ENCODE peak calls at places on chromosomes 13 and 19, in five cellular contexts. One of them, this sample, is unnamed. For H3K4me1, the result is how much of the 10 kb centered on the place peaks cover.

GRCh38 chr19:37725181-37725580 is 5.6 kb upstream of the ZNF607 start:
- DNase-seq in psoas muscle: no peak
- DNase-seq in lung: no peak
- DNase-seq in RWPE2: no peak
- DNase-seq in CD8-positive, alpha-beta memory T cell: no peak
- DNase-seq in this sample: peak

GRCh38 chr19:55366790-55367189 is 3.5 kb downstream of the IL11 start:
- DNase-seq in psoas muscle: no peak
- DNase-seq in lung: no peak
- DNase-seq in RWPE2: no peak
- DNase-seq in CD8-positive, alpha-beta memory T cell: no peak
- DNase-seq in this sample: no peak

GRCh38 chr19:41367848-41368301 is 3.9 kb upstream of the B9D2 start:
- DNase-seq in psoas muscle: no peak
- DNase-seq in lung: no peak
- DNase-seq in RWPE2: no peak
- DNase-seq in CD8-positive, alpha-beta memory T cell: no peak
- DNase-seq in this sample: no peak

GRCh38 chr13:46345400-46345799 is 41.7 kb downstream of the RUBCNL start:
- DNase-seq in psoas muscle: no peak
- DNase-seq in lung: no peak
- DNase-seq in RWPE2: no peak
- DNase-seq in CD8-positive, alpha-beta memory T cell: no peak
- DNase-seq in this sample: no peak

GRCh38 chr13:91349992-91350911 is 2.8 kb downstream of the MIR17HG start:
- DNase-seq in psoas muscle: no peak
- DNase-seq in lung: no peak
- DNase-seq in RWPE2: no peak
- DNase-seq in CD8-positive, alpha-beta memory T cell: no peak
- DNase-seq in this sample: no peak

GRCh38 chr13:79549355-79550106 is 68.6 kb downstream of the NDFIP2 start:
- DNase-seq in psoas muscle: no peak
- DNase-seq in lung: no peak
- DNase-seq in RWPE2: no peak
- DNase-seq in CD8-positive, alpha-beta memory T cell: no peak
- DNase-seq in this sample: no peak

GRCh38 chr13:22549126-22549525 is 631.7 kb upstream of the SGCG start:
- DNase-seq in psoas muscle: no peak
- DNase-seq in lung: no peak
- DNase-seq in RWPE2: no peak
- DNase-seq in CD8-positive, alpha-beta memory T cell: no peak
- DNase-seq in this sample: no peak

GRCh38 chr19:42075364-42075615 is 676 bp upstream of the ZNF574 start:
- DNase-seq in psoas muscle: no peak
- DNase-seq in lung: no peak
- DNase-seq in RWPE2: no peak
- DNase-seq in CD8-positive, alpha-beta memory T cell: no peak
- DNase-seq in this sample: no peak

GRCh38 chr19:591099-591958 is 1.6 kb downstream of the HCN2 start:
- DNase-seq in psoas muscle: no peak
- DNase-seq in lung: no peak
- DNase-seq in RWPE2: no peak
- DNase-seq in CD8-positive, alpha-beta memory T cell: no peak
- DNase-seq in this sample: peak

GRCh38 chr13:23618341-23618740 is 48.1 kb downstream of the TNFRSF19 start:
- DNase-seq in psoas muscle: no peak
- DNase-seq in lung: no peak
- DNase-seq in RWPE2: no peak
- DNase-seq in CD8-positive, alpha-beta memory T cell: no peak
- DNase-seq in this sample: no peak

GRCh38 chr13:44420376-44421220 is 47.0 kb downstream of the SERP2 start:
- DNase-seq in psoas muscle: no peak
- DNase-seq in lung: no peak
- DNase-seq in RWPE2: no peak
- DNase-seq in CD8-positive, alpha-beta memory T cell: no peak
- DNase-seq in this sample: no peak

GRCh38 chr19:1487576-1488281 is 2.4 kb downstream of the PCSK4 start:
- DNase-seq in psoas muscle: peak
- DNase-seq in lung: no peak
- DNase-seq in RWPE2: no peak
- DNase-seq in CD8-positive, alpha-beta memory T cell: no peak
- DNase-seq in this sample: no peak

GRCh38 chr13:51276684-51277083 is 54.5 kb downstream of the FAM124A start:
- DNase-seq in psoas muscle: no peak
- DNase-seq in lung: no peak
- DNase-seq in RWPE2: no peak
- DNase-seq in CD8-positive, alpha-beta memory T cell: no peak
- DNase-seq in this sample: no peak

GRCh38 chr13:113989585-113990300 is 15.9 kb upstream of the C13orf46 start:
- DNase-seq in psoas muscle: no peak
- DNase-seq in lung: no peak
- DNase-seq in RWPE2: peak
- DNase-seq in CD8-positive, alpha-beta memory T cell: no peak
- DNase-seq in this sample: no peak

GRCh38 chr19:29831686-29832085 is 19.9 kb downstream of the CCNE1 start:
- DNase-seq in psoas muscle: no peak
- DNase-seq in lung: no peak
- DNase-seq in RWPE2: no peak
- DNase-seq in CD8-positive, alpha-beta memory T cell: no peak
- DNase-seq in this sample: no peak
- H3K27ac ChIP-seq in psoas muscle: no peak
- H3K27ac ChIP-seq in lung: no peak
- H3K27ac ChIP-seq in RWPE2: no peak
- H3K27ac ChIP-seq in CD8-positive, alpha-beta memory T cell: no peak
- H3K27ac ChIP-seq in this sample: no peak

DNA sequence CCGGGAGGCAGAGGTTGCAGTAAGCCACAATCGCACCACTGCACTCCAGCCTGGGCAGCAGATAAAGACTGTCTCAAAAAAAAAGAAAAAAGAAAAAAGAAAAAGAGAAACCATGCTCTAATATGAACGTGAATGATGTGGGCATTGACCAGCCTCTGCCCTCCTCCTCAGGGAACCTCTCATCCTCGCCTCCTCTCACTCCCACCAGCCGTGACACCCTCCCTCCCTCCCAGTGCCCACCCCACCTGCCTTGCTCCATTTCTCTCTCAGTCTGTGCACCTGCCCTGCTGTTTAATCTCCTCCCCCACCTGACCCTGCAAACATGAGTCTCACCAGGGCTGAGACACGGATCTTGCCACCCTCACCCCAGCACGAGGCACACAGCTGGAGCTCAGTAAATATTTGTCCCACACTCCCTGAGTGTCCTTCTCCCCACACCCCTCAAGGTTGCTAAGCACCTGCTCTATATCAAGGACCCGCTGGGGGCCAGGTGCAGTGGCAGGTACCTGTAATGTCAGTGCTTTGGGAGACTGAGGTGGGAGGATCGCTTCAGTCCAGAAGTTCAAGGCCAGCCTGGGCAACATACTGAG is 7.5 kb upstream of the BCAT2 start:
- DNase-seq in psoas muscle: no peak
- DNase-seq in lung: peak
- DNase-seq in RWPE2: no peak
- DNase-seq in CD8-positive, alpha-beta memory T cell: no peak
- DNase-seq in this sample: no peak
- H3K4me1 ChIP-seq in psoas muscle: under half
- H3K4me1 ChIP-seq in lung: under half
- H3K4me1 ChIP-seq in RWPE2: under half
- H3K4me1 ChIP-seq in CD8-positive, alpha-beta memory T cell: under half
- H3K4me1 ChIP-seq in this sample: under half

DNA sequence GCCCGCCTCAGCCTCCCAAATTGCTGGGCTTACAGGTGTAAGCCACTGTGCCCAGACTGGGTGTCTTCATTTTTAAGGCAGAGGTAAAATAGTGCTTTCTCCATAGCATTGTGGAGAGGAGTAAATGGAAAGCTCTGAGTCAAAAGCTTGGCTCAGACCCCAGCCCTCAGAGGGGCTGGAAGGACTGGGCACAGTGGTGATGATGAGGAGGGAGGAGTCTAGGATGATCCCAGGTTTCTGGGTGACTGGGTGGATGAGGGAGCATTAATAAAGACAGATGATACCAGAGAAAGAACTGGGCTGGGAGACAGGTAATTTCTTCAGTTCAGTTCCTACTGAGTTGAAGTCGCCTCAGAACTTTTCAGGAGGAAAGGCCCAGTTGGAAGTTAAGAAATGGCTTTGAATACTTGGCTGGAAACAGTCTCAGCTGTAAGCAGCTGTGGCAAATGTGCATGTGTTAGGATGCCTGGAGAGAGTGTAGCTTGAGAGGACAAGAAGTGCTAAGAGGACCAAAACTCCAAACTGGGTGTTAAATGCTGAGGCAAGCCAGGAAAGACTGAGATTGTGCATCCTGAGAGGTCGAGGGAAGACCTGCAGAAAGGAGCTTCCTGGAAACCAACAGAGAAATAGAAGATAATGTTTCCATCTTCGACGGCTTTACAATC is 37.1 kb upstream of the MEDAG start:
- DNase-seq in psoas muscle: no peak
- DNase-seq in lung: no peak
- DNase-seq in RWPE2: no peak
- DNase-seq in CD8-positive, alpha-beta memory T cell: no peak
- DNase-seq in this sample: no peak
- H3K4me3 ChIP-seq in psoas muscle: no peak
- H3K4me3 ChIP-seq in lung: no peak
- H3K4me3 ChIP-seq in RWPE2: no peak
- H3K4me3 ChIP-seq in CD8-positive, alpha-beta memory T cell: no peak
- H3K4me3 ChIP-seq in this sample: no peak

GRCh38 chr13:103168901-103169508 is 102.8 kb upstream of the SLC10A2 start:
- DNase-seq in psoas muscle: no peak
- DNase-seq in lung: no peak
- DNase-seq in RWPE2: no peak
- DNase-seq in CD8-positive, alpha-beta memory T cell: no peak
- DNase-seq in this sample: no peak
- H3K27ac ChIP-seq in psoas muscle: no peak
- H3K27ac ChIP-seq in lung: no peak
- H3K27ac ChIP-seq in RWPE2: no peak
- H3K27ac ChIP-seq in CD8-positive, alpha-beta memory T cell: no peak
- H3K27ac ChIP-seq in this sample: no peak

DNA sequence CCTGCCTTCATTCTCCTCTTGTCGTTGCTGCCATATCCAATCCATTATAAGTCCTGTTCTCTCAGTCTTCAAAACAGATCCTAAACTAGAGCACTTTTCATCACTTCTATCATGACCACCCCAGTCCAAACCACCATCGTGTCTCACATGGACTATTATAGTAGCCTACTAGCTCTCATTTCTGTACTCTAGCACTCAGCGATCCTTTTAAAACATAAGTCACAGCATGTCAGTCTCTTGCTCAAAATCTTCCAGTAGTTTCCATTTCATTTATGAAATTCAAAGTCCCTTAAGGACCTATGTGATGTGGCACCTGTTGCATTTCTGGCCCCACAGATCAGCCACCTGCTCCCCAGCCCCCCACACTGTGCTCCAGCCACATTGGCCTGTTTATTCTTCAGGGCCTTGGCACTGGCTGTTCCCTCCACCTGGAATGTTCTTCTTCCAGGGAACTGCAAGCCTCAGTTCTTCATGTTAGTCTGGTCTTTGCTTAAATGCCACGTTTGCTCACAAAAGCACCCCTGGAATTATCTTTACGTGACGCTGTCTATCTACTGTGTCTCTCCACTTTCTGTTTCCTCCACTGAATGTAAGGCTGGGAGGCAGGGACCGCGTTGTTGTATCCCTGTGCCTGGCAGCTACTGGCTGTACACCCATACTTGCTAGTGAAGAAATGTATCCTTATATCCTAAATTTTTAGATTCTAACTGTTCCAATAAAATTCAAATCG is 64.3 kb downstream of the MBNL2 start:
- DNase-seq in psoas muscle: no peak
- DNase-seq in lung: no peak
- DNase-seq in RWPE2: no peak
- DNase-seq in CD8-positive, alpha-beta memory T cell: no peak
- DNase-seq in this sample: no peak
- H3K4me1 ChIP-seq in psoas muscle: half or more
- H3K4me1 ChIP-seq in lung: under half
- H3K4me1 ChIP-seq in RWPE2: under half
- H3K4me1 ChIP-seq in CD8-positive, alpha-beta memory T cell: under half
- H3K4me1 ChIP-seq in this sample: under half

GRCh38 chr13:39916330-39916729 is 260.9 kb downstream of the COG6 start:
- DNase-seq in psoas muscle: no peak
- DNase-seq in lung: no peak
- DNase-seq in RWPE2: no peak
- DNase-seq in CD8-positive, alpha-beta memory T cell: no peak
- DNase-seq in this sample: no peak

GRCh38 chr13:39915418-39915817 is 260.0 kb downstream of the COG6 start:
- DNase-seq in psoas muscle: no peak
- DNase-seq in lung: no peak
- DNase-seq in RWPE2: no peak
- DNase-seq in CD8-positive, alpha-beta memory T cell: no peak
- DNase-seq in this sample: no peak

GRCh38 chr13:39910833-39911232 is 255.4 kb downstream of the COG6 start:
- DNase-seq in psoas muscle: peak
- DNase-seq in lung: no peak
- DNase-seq in RWPE2: no peak
- DNase-seq in CD8-positive, alpha-beta memory T cell: no peak
- DNase-seq in this sample: no peak

GRCh38 chr13:39913928-39914327 is 258.5 kb downstream of the COG6 start:
- DNase-seq in psoas muscle: no peak
- DNase-seq in lung: no peak
- DNase-seq in RWPE2: no peak
- DNase-seq in CD8-positive, alpha-beta memory T cell: no peak
- DNase-seq in this sample: no peak

GRCh38 chr13:39913339-39913738 is 257.9 kb downstream of the COG6 start:
- DNase-seq in psoas muscle: no peak
- DNase-seq in lung: no peak
- DNase-seq in RWPE2: no peak
- DNase-seq in CD8-positive, alpha-beta memory T cell: no peak
- DNase-seq in this sample: no peak
- H3K4me3 ChIP-seq in psoas muscle: no peak
- H3K4me3 ChIP-seq in lung: no peak
- H3K4me3 ChIP-seq in RWPE2: no peak
- H3K4me3 ChIP-seq in CD8-positive, alpha-beta memory T cell: no peak
- H3K4me3 ChIP-seq in this sample: no peak

DNA sequence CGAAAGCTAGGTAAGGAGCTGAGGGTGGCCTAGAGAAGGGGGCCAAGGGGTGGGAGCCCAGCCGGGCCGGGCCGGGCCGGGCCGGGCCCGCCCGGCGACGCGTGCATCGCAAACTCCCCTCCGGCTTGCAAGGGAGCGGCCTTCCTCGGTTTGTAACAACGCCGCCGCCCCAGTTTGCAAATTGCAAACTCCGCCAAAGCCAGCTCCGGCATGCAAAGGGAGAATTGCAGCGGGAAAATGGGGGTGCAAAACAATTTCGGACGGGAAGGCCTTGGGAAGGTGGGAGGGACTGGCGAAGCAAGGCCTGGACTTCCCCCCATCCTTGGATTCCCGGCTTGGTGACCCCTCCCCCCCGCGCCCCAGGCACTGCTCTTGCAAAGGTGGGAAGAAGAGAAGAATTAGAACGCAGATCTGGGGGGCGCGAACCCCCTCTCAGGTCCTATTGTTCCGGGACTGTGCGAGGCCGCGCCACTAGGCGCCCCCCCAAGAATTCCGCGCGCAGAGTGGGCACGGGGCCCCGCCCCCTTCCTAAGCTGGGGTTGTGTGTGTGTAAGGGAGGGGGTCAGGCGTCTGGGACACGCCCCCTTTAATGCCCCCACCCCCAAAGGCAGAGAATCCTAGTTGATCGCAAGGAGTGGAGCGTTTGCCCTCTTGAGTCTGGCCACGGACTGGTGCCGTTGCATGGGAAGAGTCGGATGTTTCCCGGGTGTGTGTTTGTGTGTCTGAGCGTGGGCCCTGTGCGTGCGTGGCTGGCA is 926 bp downstream of the PRR12 start:
- DNase-seq in psoas muscle: peak
- DNase-seq in lung: peak
- DNase-seq in RWPE2: no peak
- DNase-seq in CD8-positive, alpha-beta memory T cell: peak
- DNase-seq in this sample: peak
- H3K27ac ChIP-seq in psoas muscle: peak
- H3K27ac ChIP-seq in lung: peak
- H3K27ac ChIP-seq in RWPE2: peak
- H3K27ac ChIP-seq in CD8-positive, alpha-beta memory T cell: peak
- H3K27ac ChIP-seq in this sample: peak

GRCh38 chr19:50328257-50329145 is 676 bp downstream of the KCNC3 start:
- DNase-seq in psoas muscle: no peak
- DNase-seq in lung: no peak
- DNase-seq in RWPE2: peak
- DNase-seq in CD8-positive, alpha-beta memory T cell: no peak
- DNase-seq in this sample: no peak
- H3K4me1 ChIP-seq in psoas muscle: under half
- H3K4me1 ChIP-seq in lung: under half
- H3K4me1 ChIP-seq in RWPE2: under half
- H3K4me1 ChIP-seq in CD8-positive, alpha-beta memory T cell: under half
- H3K4me1 ChIP-seq in this sample: under half